ENCODE peak calls at places on chromosomes 3 and 15, in four cellular contexts. E is stimulated activated naive CD8-positive, alpha-beta T cell treated with anti-CD3 and anti-CD28 coated beads, Interleukin-15, amount 100 ng/mL, for 72 hours; Y is iris pigment epithelial cell; A is Right ventricle myocardium superior. J is an unnamed sample.

GRCh38 chr3:64187065-64187959 is 38.0 kb downstream of the PRICKLE2 start:
- DNase-seq in E (no peak), Y (peak), A (peak), J (peak)

GRCh38 chr15:88909956-88910831 is 3.0 kb downstream of the MFGE8 start:
- DNase-seq in A (peak), E (no peak), Y (no peak), J (no peak)

GRCh38 chr3:105448338-105448982 is 81.8 kb downstream of the ALCAM start:
- DNase-seq in Y (peak), A (no peak), E (no peak), J (no peak)

GRCh38 chr15:90563460-90563859 is 33.7 kb downstream of the CRTC3 start:
- DNase-seq in E (no peak), Y (no peak), A (no peak), J (no peak)

GRCh38 chr3:53833650-53834049 is 12.6 kb downstream of the CHDH start:
- DNase-seq in A (no peak), Y (no peak), E (no peak), J (no peak)

GRCh38 chr3:112814256-112814655 is 32.4 kb downstream of the CD200R1L start:
- DNase-seq in A (no peak), E (no peak), Y (peak), J (no peak)

GRCh38 chr15:77866186-77866585 is 211.3 kb downstream of the TBC1D2B start:
- DNase-seq in E (no peak), A (no peak), Y (no peak), J (peak)

GRCh38 chr3:29696311-29696710 is 415.4 kb downstream of the RBMS3 start:
- DNase-seq in A (no peak), Y (peak), E (no peak), J (no peak)

GRCh38 chr3:129855454-129856419 is 37.8 kb downstream of the TMCC1 start:
- DNase-seq in E (no peak), Y (peak), A (no peak), J (no peak)